ENCODE peak calls at places on chromosomes 7 and 10, in four cellular contexts. M, C, R and A are unnamed samples.
A peak's percentile ranks its signal among the peaks of the same experiment; 100 is the strongest.

GRCh38 chr7:5495581-5496375 is 72.1 kb upstream of the TNRC18 start:
- DNase-seq in M (no peak), C (no peak), R (no peak), A (peak; percentile 89)

GRCh38 chr10:97018251-97019212 is 167.2 kb downstream of the SLIT1 start:
- DNase-seq in M (no peak), C (no peak), R (no peak), A (no peak)

GRCh38 chr7:33854951-33855350 is 50.4 kb upstream of the BMPER start:
- DNase-seq in M (no peak), C (no peak), R (no peak), A (no peak)

GRCh38 chr7:16526742-16527540 is at the start of gene LRRC72:
- DNase-seq in M (no peak), C (no peak), R (no peak), A (no peak)

GRCh38 chr10:69807696-69808095 is 6.0 kb downstream of the COL13A1 start:
- DNase-seq in M (no peak), C (no peak), R (peak; percentile 46), A (no peak)

GRCh38 chr10:71083457-71083975 is 128.9 kb upstream of the UNC5B start:
- DNase-seq in M (no peak), C (no peak), R (no peak), A (no peak)

GRCh38 chr10:70404906-70405824 is 1.2 kb downstream of the EIF4EBP2 start:
- DNase-seq in M (peak; percentile 83), C (peak; percentile 48), R (no peak), A (peak; percentile 91)

GRCh38 chr7:51253157-51253556 is 63.5 kb downstream of the COBL start:
- DNase-seq in M (no peak), C (no peak), R (no peak), A (no peak)

GRCh38 chr10:44706745-44707144 is 204.4 kb upstream of the TMEM72 start:
- DNase-seq in M (no peak), C (no peak), R (peak; percentile 3), A (no peak)

GRCh38 chr7:23594879-23595604 is 2.1 kb upstream of the CCDC126 start:
- DNase-seq in M (peak; percentile 70), C (no peak), R (peak; percentile 52), A (no peak)

GRCh38 chr7:5634107-5634950 is 147.1 kb downstream of the RNF216 start:
- DNase-seq in M (no peak), C (no peak), R (no peak), A (no peak)

GRCh38 chr10:16063350-16063749 is 203.0 kb upstream of the MINDY3 start:
- DNase-seq in M (no peak), C (no peak), R (no peak), A (no peak)

GRCh38 chr7:5502726-5503243 is 79.2 kb upstream of the TNRC18 start:
- DNase-seq in M (no peak), C (no peak), R (no peak), A (no peak)

GRCh38 chr7:17741426-17741825 is 198.9 kb downstream of the SNX13 start:
- DNase-seq in M (no peak), C (no peak), R (no peak), A (no peak)

GRCh38 chr7:24341677-24342076 is 57.7 kb downstream of the NPY start:
- DNase-seq in M (no peak), C (no peak), R (no peak), A (no peak)

GRCh38 chr7:54292171-54292925 is 249.8 kb upstream of the VSTM2A start:
- DNase-seq in M (no peak), C (no peak), R (no peak), A (no peak)

GRCh38 chr7:70492641-70493040 is 639.3 kb upstream of the GALNT17 start:
- DNase-seq in M (no peak), C (no peak), R (no peak), A (no peak)

GRCh38 chr7:41825927-41826480 is 123.1 kb upstream of the INHBA start:
- DNase-seq in M (no peak), C (no peak), R (no peak), A (no peak)

GRCh38 chr7:151936207-151936606 is 20.0 kb upstream of the GALNTL5 start:
- DNase-seq in M (no peak), C (no peak), R (no peak), A (no peak)

GRCh38 chr7:108132551-108133265 is 2.5 kb upstream of the LAMB4 start:
- DNase-seq in M (no peak), C (no peak), R (no peak), A (no peak)

GRCh38 chr10:42691361-42692120 is 53.2 kb upstream of the ZNF33B start:
- DNase-seq in M (no peak), C (no peak), R (no peak), A (no peak)

GRCh38 chr7:85682819-85683218 is 496.0 kb upstream of the SEMA3D start:
- DNase-seq in M (no peak), C (no peak), R (no peak), A (peak; percentile 12)

GRCh38 chr10:47331954-47332353 is 9.7 kb downstream of the GDF2 start:
- DNase-seq in M (no peak), C (no peak), R (no peak), A (no peak)

GRCh38 chr7:34131371-34131770 is 226.0 kb downstream of the BMPER start:
- DNase-seq in M (no peak), C (no peak), R (no peak), A (no peak)

GRCh38 chr10:33302188-33302829 is 32.2 kb downstream of the NRP1 start:
- DNase-seq in M (no peak), C (no peak), R (no peak), A (no peak)

GRCh38 chr10:131174211-131174565 is 137.3 kb downstream of the TCERG1L start:
- DNase-seq in M (no peak), C (no peak), R (no peak), A (no peak)
- TF ChIP-seq JUND in M (no peak), C (no peak), R (no peak), A (no peak)

DNA sequence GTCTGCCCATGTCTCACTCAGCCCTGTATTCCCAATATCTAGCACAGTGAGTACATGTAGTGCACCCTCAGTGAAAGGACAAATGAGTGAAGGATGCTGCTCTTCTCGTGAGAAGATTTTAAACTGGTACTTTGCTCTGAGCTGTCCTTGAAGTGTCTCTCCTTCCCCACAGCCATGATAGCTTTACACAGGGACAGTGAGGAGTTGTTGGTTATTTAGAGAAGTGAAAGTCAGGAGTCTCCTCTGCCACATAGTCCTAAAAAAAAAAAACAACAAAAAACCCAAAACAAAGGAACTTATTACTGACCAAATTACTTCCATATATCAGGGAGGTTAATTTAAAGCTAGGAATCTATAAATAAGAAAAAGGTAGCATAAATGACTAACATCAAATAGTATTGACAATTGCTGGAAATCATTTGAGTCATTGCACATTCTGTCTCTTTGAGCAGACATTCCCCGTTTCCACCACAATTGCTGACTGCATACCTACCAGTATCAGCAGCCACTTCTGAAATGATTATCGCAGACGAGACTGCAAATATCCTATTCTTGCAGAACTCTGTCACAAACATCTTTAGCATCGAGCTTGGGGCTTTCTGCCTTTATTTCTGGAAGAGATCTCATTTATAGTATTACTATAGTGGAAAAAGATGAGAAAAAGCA is 202.1 kb downstream of the PTEN start:
- DNase-seq in M (no peak), C (no peak), R (no peak), A (no peak)
- TF ChIP-seq JUND in M (no peak), C (no peak), R (no peak), A (no peak)

GRCh38 chr7:92134271-92135099 is at the start of gene CYP51A1:
- DNase-seq in M (peak; percentile 84), C (peak; percentile 96), R (peak; percentile 90), A (peak; percentile 91)
- TF ChIP-seq JUND in M (peak; percentile 64), C (peak; percentile 35), R (peak; percentile 55), A (no peak)

DNA sequence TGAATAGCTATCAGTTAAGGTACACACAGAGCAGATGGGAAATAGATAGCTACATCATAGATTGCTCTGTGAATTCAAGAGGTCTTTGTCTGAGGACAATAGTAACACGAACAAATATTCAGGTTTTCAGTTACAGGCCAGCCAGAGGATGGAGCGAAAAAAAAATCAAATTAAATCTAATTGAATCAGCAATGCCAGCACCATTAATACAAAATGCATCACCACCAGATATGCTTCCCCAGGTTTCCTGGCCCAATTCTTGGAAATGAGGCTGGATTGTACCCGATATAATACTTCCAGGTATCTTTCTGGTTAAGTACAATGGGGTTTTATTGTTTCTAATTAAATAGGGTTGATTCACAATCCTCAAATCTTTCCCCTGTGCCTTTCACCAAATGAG is 975.8 kb upstream of the AUTS2 start:
- DNase-seq in M (no peak), C (no peak), R (no peak), A (no peak)
- TF ChIP-seq JUND in M (no peak), C (no peak), R (no peak), A (no peak)

DNA sequence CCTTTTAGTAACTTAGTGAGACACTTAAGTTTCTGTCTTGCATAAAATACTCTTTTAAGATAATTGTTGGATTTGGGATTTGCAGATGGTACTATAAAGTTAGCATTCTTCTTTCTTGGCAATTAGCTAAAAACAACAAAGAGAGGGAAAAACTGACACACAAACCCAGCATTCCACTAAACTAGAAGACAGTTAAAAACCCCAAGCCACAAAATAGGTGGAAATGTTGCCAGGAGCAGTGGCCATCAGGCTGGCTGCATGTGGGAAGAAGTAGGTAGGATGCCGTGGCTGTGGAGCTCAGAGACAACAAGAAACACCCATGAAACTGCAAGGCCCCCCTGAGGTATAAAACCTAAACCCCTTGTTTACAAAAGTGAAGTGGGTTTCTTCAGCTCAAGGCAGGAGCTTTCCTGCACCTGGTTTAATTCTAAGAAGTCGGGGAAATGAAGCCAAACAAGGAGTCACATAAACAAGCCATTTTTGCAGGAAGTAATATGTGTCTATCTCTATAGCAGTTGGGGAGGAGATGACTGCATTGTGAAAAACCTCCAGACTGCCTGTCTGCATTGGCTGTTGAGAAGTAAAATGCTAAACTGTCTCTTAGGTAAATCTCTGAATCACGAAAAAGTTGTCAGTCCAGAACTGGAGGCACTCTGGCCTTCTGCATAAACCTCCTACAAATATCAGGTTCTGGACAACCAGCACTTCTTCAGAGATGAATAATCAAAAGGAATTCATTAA is 9.5 kb downstream of the RAB18 start:
- DNase-seq in M (no peak), C (no peak), R (no peak), A (no peak)
- TF ChIP-seq JUND in M (no peak), C (no peak), R (no peak), A (no peak)

GRCh38 chr10:92238586-92239098 is 52.2 kb downstream of the CPEB3 start:
- DNase-seq in M (peak; percentile 40), C (peak; percentile 16), R (no peak), A (peak; percentile 78)
- TF ChIP-seq JUND in M (no peak), C (peak; percentile 78), R (peak; percentile 27), A (peak; percentile 75)

DNA sequence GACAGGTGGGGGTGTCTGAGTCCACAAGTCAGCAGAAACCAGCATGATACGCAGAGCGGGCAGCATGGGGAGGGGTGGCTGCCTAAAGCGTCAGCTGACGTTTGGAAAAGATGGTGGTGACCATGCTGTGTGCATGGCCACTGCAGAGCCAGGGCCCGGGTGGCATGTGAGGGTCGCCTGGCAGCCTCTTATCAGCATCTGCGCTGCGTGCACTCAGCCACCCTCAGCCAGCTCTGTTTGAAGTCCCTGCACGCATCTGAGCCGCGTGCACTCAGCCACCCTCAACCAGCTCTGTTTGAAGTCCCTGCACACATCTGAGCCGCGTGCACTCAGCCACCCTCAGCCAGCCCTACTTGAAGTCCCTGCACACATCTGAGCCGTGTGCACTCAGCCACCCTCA is 61.5 kb downstream of the WDR37 start:
- DNase-seq in M (no peak), C (no peak), R (no peak), A (no peak)
- TF ChIP-seq JUND in M (no peak), C (no peak), R (no peak), A (no peak)